ENCODE peak calls at places on chromosomes 16 and 17, in six cellular contexts. W is C1 segment of cervical spinal cord, A is nephron progenitor cell, Q is HEK293T, L is NCI-H446, U is GM13976. B is an unnamed sample.

GRCh38 chr16:66357523-66357928 is 9.0 kb upstream of the CDH5 start:
- DNase-seq in A (peak), W (no peak), Q (peak), L (peak), U (peak), B (peak)

GRCh38 chr16:19105891-19106624 is 7.7 kb upstream of the ITPRIPL2 start:
- DNase-seq in W (no peak), Q (no peak), A (no peak), L (no peak), U (no peak), B (no peak)

GRCh38 chr17:49132699-49133364 is at the start of gene B4GALNT2:
- DNase-seq in U (peak), Q (no peak), W (no peak), L (no peak), A (peak), B (no peak)

GRCh38 chr17:67245073-67245693 is at the start of gene HELZ:
- DNase-seq in A (peak), L (peak), U (peak), Q (peak), W (no peak), B (peak)

GRCh38 chr16:10988164-10988803 is 43.9 kb downstream of the CLEC16A start:
- DNase-seq in W (no peak), U (peak), A (no peak), L (no peak), Q (peak), B (peak)

GRCh38 chr17:75722076-75722475 is 817 bp downstream of the ITGB4 start:
- DNase-seq in W (no peak), L (no peak), Q (no peak), A (no peak), U (no peak), B (peak)

GRCh38 chr17:32803544-32803943 is 73.4 kb downstream of the MYO1D start:
- DNase-seq in L (no peak), W (no peak), U (no peak), Q (no peak), A (no peak), B (no peak)

GRCh38 chr17:66661857-66662256 is 173.1 kb upstream of the CACNG5 start:
- DNase-seq in A (no peak), L (no peak), U (no peak), W (no peak), Q (no peak), B (peak)

GRCh38 chr17:80889897-80890550 is 101.6 kb upstream of the CHMP6 start:
- DNase-seq in A (no peak), W (no peak), U (no peak), L (no peak), Q (no peak), B (no peak)

GRCh38 chr17:2107050-2107449 is 52.1 kb downstream of the HIC1 start:
- DNase-seq in W (no peak), U (no peak), A (no peak), L (no peak), Q (no peak), B (no peak)

GRCh38 chr16:78034530-78034929 is 12.2 kb downstream of the CLEC3A start:
- DNase-seq in U (no peak), Q (no peak), L (no peak), W (no peak), A (no peak), B (no peak)

GRCh38 chr17:47703191-47703591 is 9.2 kb downstream of the TBKBP1 start:
- DNase-seq in A (peak), U (peak), Q (no peak), L (no peak), W (no peak), B (no peak)

GRCh38 chr17:15963670-15964110 is 18.8 kb downstream of the ADORA2B start:
- DNase-seq in W (no peak), U (no peak), Q (no peak), L (no peak), A (no peak), B (peak)

GRCh38 chr17:75799402-75799801 is 14.8 kb downstream of the UNK start:
- DNase-seq in A (no peak), L (no peak), W (no peak), U (peak), Q (no peak), B (no peak)

GRCh38 chr17:75842963-75843576 is 1.1 kb downstream of the UNC13D start:
- DNase-seq in U (no peak), L (no peak), Q (no peak), A (no peak), W (no peak), B (no peak)

GRCh38 chr16:799948-800833 is at the start of gene GNG13:
- DNase-seq in U (no peak), A (peak), Q (no peak), W (no peak), L (no peak), B (no peak)

GRCh38 chr17:57806083-57806830 is 43.6 kb downstream of the MRPS23 start:
- DNase-seq in U (no peak), W (no peak), A (no peak), Q (no peak), L (no peak), B (no peak)

GRCh38 chr17:73841431-73842060 is 197.3 kb upstream of the SDK2 start:
- DNase-seq in W (no peak), L (no peak), Q (no peak), A (no peak), U (no peak), B (no peak)

GRCh38 chr16:2825899-2826298 is 4.2 kb upstream of the ZG16B start:
- DNase-seq in L (no peak), A (no peak), W (no peak), Q (no peak), U (no peak), B (no peak)

GRCh38 chr17:15354256-15354655 is 12.9 kb upstream of the TEKT3 start:
- DNase-seq in U (no peak), Q (no peak), A (no peak), W (no peak), L (no peak), B (no peak)

GRCh38 chr17:75518201-75518600 is 1.9 kb downstream of the TSEN54 start:
- DNase-seq in A (no peak), W (no peak), Q (no peak), L (no peak), U (peak), B (no peak)

GRCh38 chr17:81207610-81208581 is 14.9 kb downstream of the CEP131 start:
- DNase-seq in A (no peak), W (no peak), U (no peak), Q (no peak), L (no peak), B (no peak)

B was measured in PC-9.